ENCODE peak calls at places on chromosome 1, in four cellular contexts. One of them, this sample, is unnamed.

GRCh38 chr1:210294991-210295773 is 33.5 kb upstream of the HHAT start:
- DNase-seq in ascending aorta: peak
- DNase-seq in left cardiac atrium: peak
- DNase-seq in stomach: no peak
- DNase-seq in this sample: peak

GRCh38 chr1:155940531-155940992 is 876 bp upstream of the RXFP4 start:
- DNase-seq in ascending aorta: no peak
- DNase-seq in left cardiac atrium: peak
- DNase-seq in stomach: peak
- DNase-seq in this sample: peak

GRCh38 chr1:21334214-21335087 is 44.2 kb upstream of the ECE1 start:
- DNase-seq in ascending aorta: peak
- DNase-seq in left cardiac atrium: peak
- DNase-seq in stomach: peak
- DNase-seq in this sample: peak

GRCh38 chr1:166590161-166590560 is 249.1 kb upstream of the POGK start:
- DNase-seq in ascending aorta: no peak
- DNase-seq in left cardiac atrium: no peak
- DNase-seq in stomach: no peak
- DNase-seq in this sample: no peak

GRCh38 chr1:200180821-200181220 is 153.3 kb downstream of the NR5A2 start:
- DNase-seq in ascending aorta: no peak
- DNase-seq in left cardiac atrium: peak
- DNase-seq in stomach: no peak
- DNase-seq in this sample: no peak

GRCh38 chr1:21607549-21608529 is 61.3 kb downstream of the RAP1GAP start:
- DNase-seq in ascending aorta: peak
- DNase-seq in left cardiac atrium: peak
- DNase-seq in stomach: peak
- DNase-seq in this sample: peak

GRCh38 chr1:18784523-18784833 is 75.0 kb downstream of the TAS1R2 start:
- DNase-seq in ascending aorta: no peak
- DNase-seq in left cardiac atrium: no peak
- DNase-seq in stomach: no peak
- DNase-seq in this sample: no peak

GRCh38 chr1:164801246-164801731 is 242.3 kb downstream of the PBX1 start:
- DNase-seq in ascending aorta: no peak
- DNase-seq in left cardiac atrium: no peak
- DNase-seq in stomach: no peak
- DNase-seq in this sample: no peak

GRCh38 chr1:87642581-87643129 is 314.0 kb downstream of the LMO4 start:
- DNase-seq in ascending aorta: no peak
- DNase-seq in left cardiac atrium: no peak
- DNase-seq in stomach: no peak
- DNase-seq in this sample: no peak

GRCh38 chr1:64484651-64485050 is 14.7 kb downstream of the CACHD1 start:
- DNase-seq in ascending aorta: no peak
- DNase-seq in left cardiac atrium: no peak
- DNase-seq in stomach: no peak
- DNase-seq in this sample: no peak

GRCh38 chr1:202580604-202581003 is 129.7 kb downstream of the SYT2 start:
- DNase-seq in ascending aorta: no peak
- DNase-seq in left cardiac atrium: no peak
- DNase-seq in stomach: no peak
- DNase-seq in this sample: no peak

GRCh38 chr1:6102227-6102845 is 56.6 kb downstream of the KCNAB2 start:
- DNase-seq in ascending aorta: no peak
- DNase-seq in left cardiac atrium: no peak
- DNase-seq in stomach: no peak
- DNase-seq in this sample: no peak